ENCODE peak calls at places on chromosomes 4 and X, in four cellular contexts. Q is HCT116, V is PC-3, K is mesendoderm. L is an unnamed sample.

GRCh38 chr4:48380583-48381167 is 39.3 kb downstream of the SLAIN2 start:
- DNase-seq in V (no peak), Q (no peak), K (no peak), L (no peak)

GRCh38 chrX:40470830-40471429 is 109.8 kb upstream of the ATP6AP2 start:
- DNase-seq in V (no peak), Q (peak), K (peak), L (no peak)

GRCh38 chrX:154401918-154402621 is 3.9 kb downstream of the RPL10 start:
- DNase-seq in Q (no peak), V (peak), K (no peak), L (no peak)

GRCh38 chrX:6981718-6982406 is 165.7 kb upstream of the STS start:
- DNase-seq in Q (no peak), K (no peak), V (no peak), L (no peak)

GRCh38 chr4:165384608-165385007 is 5.8 kb downstream of the CPE start:
- DNase-seq in V (no peak), K (peak), Q (no peak), L (no peak)

GRCh38 chrX:14670819-14671218 is 141.5 kb downstream of the GLRA2 start:
- DNase-seq in K (no peak), Q (no peak), V (no peak), L (no peak)

GRCh38 chrX:115047715-115048114 is 30.3 kb upstream of the IL13RA2 start:
- DNase-seq in Q (no peak), K (no peak), V (no peak), L (no peak)

GRCh38 chr4:179415016-179415841 is 1973.0 kb upstream of the AGA start:
- DNase-seq in K (no peak), V (peak), Q (no peak), L (no peak)

GRCh38 chr4:118973295-118973694 is 84.6 kb downstream of the SYNPO2 start:
- DNase-seq in K (no peak), Q (no peak), V (peak), L (peak)

GRCh38 chrX:56000169-56000568 is 232.0 kb upstream of the KLF8 start:
- DNase-seq in V (no peak), Q (no peak), K (no peak), L (no peak)

GRCh38 chr4:109131559-109131958 is 170.9 kb downstream of the COL25A1 start:
- DNase-seq in V (no peak), K (peak), Q (no peak), L (no peak)

GRCh38 chr4:52843958-52844357 is 18.2 kb upstream of the RASL11B start:
- DNase-seq in V (no peak), Q (no peak), K (no peak), L (no peak)

GRCh38 chr4:1355378-1355777 is 8.4 kb downstream of the UVSSA start:
- DNase-seq in Q (no peak), V (no peak), K (no peak), L (no peak)

GRCh38 chr4:24103434-24104168 is 213.8 kb upstream of the PPARGC1A start:
- DNase-seq in Q (no peak), V (no peak), K (no peak), L (no peak)

GRCh38 chr4:98027827-98028226 is 115.4 kb downstream of the STPG2 start:
- DNase-seq in K (peak), Q (peak), V (peak), L (no peak)

GRCh38 chrX:129777218-129777768 is 2.5 kb upstream of the SASH3 start:
- DNase-seq in Q (no peak), V (peak), K (no peak), L (peak)

GRCh38 chrX:39532761-39533160 is 565.0 kb downstream of the BCOR start:
- DNase-seq in V (no peak), Q (no peak), K (peak), L (no peak)

GRCh38 chr4:184375027-184375426 is 99.3 kb downstream of the IRF2 start:
- DNase-seq in V (peak), Q (no peak), K (no peak), L (no peak)

GRCh38 chr4:107825072-107825789 is 499 bp downstream of the SGMS2 start:
- DNase-seq in K (peak), V (peak), Q (no peak), L (peak)

GRCh38 chrX:13283512-13283911 is 36.3 kb downstream of the ATXN3L start:
- DNase-seq in Q (no peak), V (no peak), K (peak), L (no peak)
- H3K4me2 ChIP-seq in Q (no peak), V (no peak), K (no peak), L (peak)

DNA sequence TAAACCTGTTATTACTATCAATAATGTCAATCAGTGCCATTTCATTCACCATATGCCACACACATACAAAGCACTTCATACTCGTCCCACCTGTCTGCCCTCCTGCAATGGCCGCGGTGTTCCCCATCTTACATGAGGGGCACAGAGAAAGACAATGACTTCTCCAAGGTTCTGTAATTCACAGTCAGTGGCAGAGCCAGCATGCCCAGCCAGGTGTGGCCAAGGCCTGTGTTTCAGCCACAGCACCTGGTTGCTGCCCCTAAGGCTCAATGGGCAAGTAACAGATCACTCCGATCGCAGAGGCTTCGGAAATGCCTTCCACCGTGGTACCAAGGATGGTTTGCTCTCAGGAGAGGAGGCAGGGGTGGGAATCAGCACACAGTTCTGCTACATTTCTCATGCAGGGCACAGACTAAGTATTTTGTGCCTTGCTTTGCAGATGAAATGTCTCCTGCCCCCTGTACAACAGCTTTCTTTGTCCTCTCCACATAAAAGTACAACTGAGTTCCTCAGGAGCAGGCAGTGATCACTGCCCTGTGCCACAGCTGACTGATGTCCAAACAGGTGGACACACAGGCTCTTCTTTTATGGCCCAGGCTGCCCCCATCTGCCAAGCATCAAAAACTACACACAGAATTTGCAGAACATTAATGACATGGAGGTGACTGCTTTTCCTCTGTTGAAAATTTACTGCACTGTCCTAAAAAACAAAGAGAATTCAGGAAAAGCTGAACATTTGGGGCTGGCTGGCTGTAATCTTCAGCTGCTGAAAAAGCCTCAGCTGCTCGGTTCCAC is 10.8 kb downstream of the AFAP1 start:
- DNase-seq in Q (peak), V (no peak), K (no peak), L (no peak)
- H3K4me2 ChIP-seq in Q (peak), V (peak), K (no peak), L (no peak)

DNA sequence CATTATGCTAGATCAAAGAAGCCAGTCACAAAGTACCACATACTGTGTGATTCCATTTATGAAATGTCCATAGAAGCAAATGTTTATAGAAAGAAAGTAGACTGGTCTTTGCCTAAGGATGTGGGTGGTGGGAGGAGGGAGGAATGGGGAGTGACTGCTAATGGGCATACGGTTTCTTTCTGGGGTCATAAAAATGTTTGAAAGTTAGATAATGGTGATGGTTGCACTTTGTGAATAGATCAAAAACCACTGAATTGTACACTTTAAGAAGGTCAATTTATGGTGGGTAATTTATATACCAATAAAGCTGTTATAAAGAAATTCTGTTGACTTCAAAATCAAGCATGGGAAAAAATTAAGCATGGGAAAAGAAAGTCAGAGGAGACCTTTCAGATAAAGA is 56.6 kb downstream of the FAM13A start:
- DNase-seq in Q (no peak), K (no peak), V (no peak), L (no peak)
- H3K4me2 ChIP-seq in Q (no peak), K (no peak), V (no peak), L (no peak)

GRCh38 chr4:37597019-37597418 is 89.2 kb downstream of the RELL1 start:
- DNase-seq in Q (no peak), V (no peak), K (no peak), L (no peak)
- H3K4me2 ChIP-seq in Q (no peak), V (no peak), K (no peak), L (no peak)

GRCh38 chr4:37648084-37648817 is 37.9 kb downstream of the RELL1 start:
- DNase-seq in V (peak), K (peak), Q (peak), L (peak)
- H3K4me2 ChIP-seq in V (peak), K (no peak), Q (peak), L (peak)

GRCh38 chr4:169266661-169267060 is 4.1 kb downstream of the SH3RF1 start:
- DNase-seq in Q (no peak), K (no peak), V (no peak), L (no peak)
- H3K4me2 ChIP-seq in Q (peak), K (no peak), V (peak), L (peak)

DNA sequence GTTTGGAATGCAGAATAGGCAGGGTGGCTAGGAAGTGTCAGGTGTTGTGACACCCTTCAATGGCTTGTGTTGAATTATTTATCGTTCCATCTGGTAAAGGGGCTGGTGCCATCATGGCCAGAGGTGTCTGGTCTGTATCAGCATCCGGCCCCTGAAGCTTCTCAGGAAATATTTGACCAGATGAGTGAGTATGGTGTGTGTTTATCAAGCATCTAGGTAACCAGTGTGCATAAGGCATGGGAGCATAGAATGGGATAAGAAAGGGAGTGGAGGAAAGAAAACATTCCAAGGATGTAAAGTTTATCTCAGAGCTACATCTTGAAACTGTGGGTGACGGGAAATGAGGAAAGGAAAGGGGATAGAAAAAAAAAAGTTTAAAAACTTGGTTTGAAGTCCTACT is 109.4 kb downstream of the KLHL4 start:
- DNase-seq in V (no peak), Q (no peak), K (peak), L (no peak)
- H3K4me2 ChIP-seq in V (no peak), Q (no peak), K (no peak), L (no peak)